ENCODE peak calls at places on chromosomes 6 and 20, in eight cellular contexts. L is GM23338; O is PC-3; E is CD8-positive, alpha-beta memory T cell; Y is neural progenitor cell; F is prostate gland; V is lung; N is thyroid gland. C is an unnamed sample.

GRCh38 chr20:53579266-53579580 is 14.4 kb downstream of the ZNF217 start:
- DNase-seq in L (no peak), E (no peak), V (no peak), Y (no peak), O (no peak), N (no peak), F (no peak), C (peak; percentile 33)

GRCh38 chr20:34747479-34747878 is 43.3 kb downstream of the TP53INP2 start:
- DNase-seq in Y (no peak), V (no peak), N (no peak), F (no peak), O (no peak), E (no peak), L (no peak), C (no peak)

GRCh38 chr6:99612551-99613397 is 6.1 kb downstream of the PRDM13 start:
- DNase-seq in Y (peak; percentile 51), O (no peak), F (no peak), E (no peak), V (no peak), L (peak; percentile 52), N (no peak), C (no peak)

GRCh38 chr6:140237251-140237650 is 862.8 kb upstream of the CITED2 start:
- DNase-seq in L (no peak), Y (no peak), F (no peak), O (no peak), N (no peak), E (no peak), V (no peak), C (no peak)

GRCh38 chr6:30935018-30935417 is 3.0 kb upstream of the SFTA2 start:
- DNase-seq in O (no peak), V (peak; percentile 85), F (no peak), E (no peak), N (peak; percentile 51), L (no peak), Y (no peak), C (no peak)

GRCh38 chr6:101011165-101011564 is 130.0 kb upstream of the ASCC3 start:
- DNase-seq in O (peak; percentile 74), F (no peak), V (no peak), Y (no peak), E (no peak), L (no peak), N (no peak), C (no peak)

GRCh38 chr6:74289881-74290280 is 593.9 kb downstream of the CD109 start:
- DNase-seq in O (peak; percentile 44), Y (no peak), N (no peak), F (no peak), V (no peak), L (no peak), E (no peak), C (no peak)

GRCh38 chr20:47727170-47727880 is 58.0 kb downstream of the SULF2 start:
- DNase-seq in Y (no peak), V (peak; percentile 69), L (no peak), N (no peak), F (no peak), E (peak; percentile 82), O (no peak), C (no peak)

GRCh38 chr6:36848658-36849441 is 9.6 kb upstream of the CPNE5 start:
- DNase-seq in O (no peak), N (peak; percentile 76), V (peak; percentile 71), F (peak; percentile 52), L (peak; percentile 89), E (no peak), Y (peak; percentile 91), C (peak; percentile 71)

GRCh38 chr6:75602164-75602896 is 650 bp downstream of the SENP6 start:
- DNase-seq in V (peak; percentile 46), O (no peak), L (peak; percentile 66), Y (peak; percentile 80), F (peak; percentile 28), E (peak; percentile 78), N (peak; percentile 53), C (peak; percentile 45)

GRCh38 chr6:28207244-28208179 is 17.6 kb upstream of the ZSCAN9 start:
- DNase-seq in V (no peak), Y (peak; percentile 79), F (no peak), E (no peak), L (peak; percentile 85), O (no peak), N (no peak), C (peak; percentile 17)

DNA sequence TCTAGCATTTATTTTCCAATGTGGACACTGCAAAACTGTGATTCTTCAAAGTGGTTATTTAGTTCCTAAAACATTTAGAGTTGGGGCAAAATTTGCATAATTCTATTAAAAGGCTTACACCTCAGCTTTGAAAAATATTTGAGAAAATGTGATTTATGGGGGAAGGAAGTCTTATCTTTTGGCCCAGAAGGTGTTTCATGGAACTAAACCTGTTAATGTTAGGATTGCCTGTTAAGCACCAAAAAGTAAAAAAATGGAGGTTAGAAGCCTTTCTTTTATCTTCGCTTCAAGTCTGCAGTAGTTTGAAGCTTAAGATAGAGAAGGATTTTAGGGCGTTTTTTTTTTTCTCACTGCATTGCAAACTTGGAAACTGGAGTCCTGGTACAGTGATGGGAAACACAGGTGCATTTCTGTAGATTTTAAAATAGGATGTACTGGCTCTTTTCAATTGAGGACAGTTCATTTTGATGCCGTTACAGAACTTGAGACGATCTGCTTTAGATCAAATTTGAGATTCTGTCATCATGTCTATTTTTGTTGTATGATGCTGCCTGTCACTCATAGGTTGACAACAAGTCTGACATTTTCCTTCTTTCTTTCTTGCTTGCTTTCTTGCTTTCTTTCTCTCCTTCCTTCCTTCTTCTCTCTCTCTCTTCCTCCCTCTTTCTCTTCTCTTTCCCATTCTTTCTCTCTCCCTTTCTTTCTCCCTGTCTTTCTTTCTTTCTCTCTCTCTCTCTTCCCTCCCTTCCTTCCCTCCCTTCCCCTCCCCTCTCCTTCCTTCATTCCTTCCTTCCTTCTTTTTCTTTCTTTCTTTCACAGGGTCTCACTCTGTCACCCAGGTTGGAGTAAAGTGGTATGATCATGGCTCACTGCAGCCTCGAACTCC is 152.4 kb upstream of the SGK1 start:
- DNase-seq in V (no peak), O (no peak), L (no peak), Y (no peak), F (no peak), E (no peak), N (no peak), C (no peak)
- H3K27ac ChIP-seq in V (no peak overlapping the region), O (no peak overlapping the region), L (no peak overlapping the region), Y (no peak overlapping the region), F (no peak overlapping the region), E (no peak overlapping the region), N (no peak overlapping the region), C (no peak overlapping the region)

GRCh38 chr6:13359287-13359686 is 30.9 kb upstream of the TBC1D7 start:
- DNase-seq in N (no peak), F (no peak), E (no peak), V (no peak), L (no peak), O (no peak), Y (no peak), C (no peak)
- H3K27ac ChIP-seq in N (no peak overlapping the region), F (no peak overlapping the region), E (no peak overlapping the region), V (no peak overlapping the region), L (no peak overlapping the region), O (no peak overlapping the region), Y (no peak overlapping the region), C (no peak overlapping the region)

DNA sequence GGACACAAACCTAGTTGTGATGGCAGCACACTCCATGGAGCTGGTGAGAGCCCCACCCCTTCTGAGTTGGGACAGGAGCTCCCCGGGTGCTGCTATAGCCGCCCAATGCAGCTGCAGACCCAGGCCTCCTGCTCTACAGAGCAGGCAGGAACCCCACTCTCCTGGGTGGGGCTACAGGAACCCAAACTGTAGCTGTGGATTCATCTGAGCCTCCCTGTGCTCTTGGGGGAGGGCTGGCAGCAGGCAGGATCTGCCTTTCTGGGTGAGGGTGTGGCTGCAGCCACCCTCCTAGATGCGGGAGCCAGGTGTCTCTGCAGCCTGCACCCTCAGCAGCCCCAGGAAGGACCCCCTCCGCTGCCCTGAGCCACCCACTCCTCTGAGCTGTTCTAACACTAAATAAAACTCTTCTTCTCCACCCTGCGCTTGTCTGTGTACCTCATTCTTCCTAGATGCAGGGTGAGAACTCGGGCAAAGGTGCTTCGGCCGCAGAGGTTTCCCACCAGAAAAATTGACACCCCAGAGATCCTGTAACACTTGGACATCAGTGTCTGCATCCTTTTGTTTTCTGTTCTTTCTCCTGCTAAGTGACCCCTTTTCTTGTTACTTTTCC is 55.2 kb upstream of the KIF13A start:
- DNase-seq in N (no peak), O (no peak), V (no peak), E (no peak), Y (no peak), L (no peak), F (no peak), C (no peak)
- H3K27ac ChIP-seq in N (peak overlapping the region; percentile 68), O (peak overlapping the region; percentile 0), V (peak overlapping the region; percentile 42), E (no peak overlapping the region), Y (no peak overlapping the region), L (no peak overlapping the region), F (no peak overlapping the region), C (no peak overlapping the region)

DNA sequence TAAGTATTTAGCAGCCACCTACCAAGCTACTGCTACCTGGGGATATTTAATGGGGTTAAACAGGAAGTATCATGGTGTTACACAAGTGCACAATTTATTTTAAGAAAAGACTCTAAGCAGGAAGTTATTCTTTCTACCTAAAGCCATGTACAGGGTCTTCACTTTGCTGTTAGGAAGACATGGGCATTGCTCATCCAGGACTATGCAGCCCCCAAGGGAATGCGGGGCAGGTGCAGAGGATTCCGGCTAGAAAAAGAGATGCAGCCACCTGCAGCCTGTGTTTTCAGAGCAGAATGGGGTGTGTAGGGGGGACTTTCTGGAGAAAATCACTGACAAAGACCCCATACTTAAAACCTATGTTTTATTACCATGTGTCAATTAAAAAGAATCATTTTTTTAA is 399.1 kb upstream of the NOX3 start:
- DNase-seq in E (no peak), F (no peak), Y (no peak), O (no peak), V (no peak), L (no peak), N (no peak), C (no peak)
- H3K27ac ChIP-seq in E (no peak overlapping the region), F (no peak overlapping the region), Y (no peak overlapping the region), O (no peak overlapping the region), V (no peak overlapping the region), L (no peak overlapping the region), N (no peak overlapping the region), C (no peak overlapping the region)

GRCh38 chr20:32213870-32214269 is 6.2 kb downstream of the POFUT1 start:
- DNase-seq in N (no peak), O (no peak), V (no peak), E (no peak), F (no peak), Y (no peak), L (no peak), C (no peak)

GRCh38 chr20:32218156-32218900 is 10.6 kb downstream of the POFUT1 start:
- DNase-seq in V (no peak), L (no peak), E (no peak), N (no peak), O (no peak), Y (no peak), F (no peak), C (no peak)

GRCh38 chr20:32216396-32217142 is 8.9 kb downstream of the POFUT1 start:
- DNase-seq in N (no peak), O (no peak), E (no peak), F (no peak), V (no peak), L (no peak), Y (no peak), C (no peak)

GRCh38 chr20:32215147-32215546 is 7.5 kb downstream of the POFUT1 start:
- DNase-seq in V (no peak), O (no peak), F (no peak), E (no peak), N (no peak), L (no peak), Y (no peak), C (no peak)

GRCh38 chr20:32215729-32216128 is 8.0 kb downstream of the POFUT1 start:
- DNase-seq in Y (no peak), F (no peak), N (no peak), O (no peak), L (no peak), E (no peak), V (no peak), C (no peak)
- H3K27ac ChIP-seq in Y (no peak overlapping the region), F (no peak overlapping the region), N (no peak overlapping the region), O (no peak overlapping the region), L (no peak overlapping the region), E (no peak overlapping the region), V (no peak overlapping the region), C (no peak overlapping the region)

GRCh38 chr6:155267411-155267810 is 3.6 kb downstream of the CLDN20 start:
- DNase-seq in N (no peak), V (no peak), L (peak; percentile 54), E (no peak), Y (no peak), F (no peak), O (no peak), C (no peak)
- H3K27ac ChIP-seq in N (peak overlapping the region; percentile 63), V (no peak overlapping the region), L (peak overlapping the region; percentile 4), E (no peak overlapping the region), Y (no peak overlapping the region), F (no peak overlapping the region), O (no peak overlapping the region), C (no peak overlapping the region)

C was measured in body of pancreas.